ENCODE peak calls at places on chromosomes 13 and 19, in four cellular contexts. S, Z, L and B are unnamed samples.

GRCh38 chr19:48553676-48554384 is 1.9 kb downstream of the SULT2B1 start:
- DNase-seq in S (no peak), Z (peak; percentile 67), L (peak; percentile 50), B (no peak)

GRCh38 chr13:75416327-75417005 is 65.5 kb downstream of the TBC1D4 start:
- DNase-seq in S (no peak), Z (no peak), L (no peak), B (no peak)

GRCh38 chr19:7697721-7698287 is 4.1 kb downstream of the FCER2 start:
- DNase-seq in S (no peak), Z (no peak), L (no peak), B (no peak)

GRCh38 chr19:50358483-50359431 is 6.7 kb downstream of the NAPSA start:
- DNase-seq in S (peak; percentile 69), Z (peak; percentile 61), L (peak; percentile 64), B (peak; percentile 74)

GRCh38 chr13:44664308-44664707 is 88.2 kb upstream of the TSC22D1 start:
- DNase-seq in S (no peak), Z (no peak), L (no peak), B (no peak)

GRCh38 chr13:27928805-27929753 is 9.3 kb downstream of the PDX1 start:
- DNase-seq in S (no peak), Z (no peak), L (no peak), B (no peak)

GRCh38 chr19:8609210-8610040 is 1.1 kb downstream of the ADAMTS10 start:
- DNase-seq in S (no peak), Z (peak; percentile 41), L (peak; percentile 34), B (no peak)

GRCh38 chr19:1814391-1814790 is 2.3 kb upstream of the ATP8B3 start:
- DNase-seq in S (no peak), Z (no peak), L (no peak), B (no peak)

GRCh38 chr13:101433895-101434294 is 17.6 kb upstream of the NALCN start:
- DNase-seq in S (no peak), Z (no peak), L (no peak), B (no peak)

GRCh38 chr13:19586904-19587634 is 25.7 kb upstream of the TPTE2 start:
- DNase-seq in S (peak; percentile 67), Z (peak; percentile 27), L (peak; percentile 55), B (peak; percentile 67)